ENCODE peak calls at places on chromosomes 2 and 18, in six cellular contexts. T is GM13977, Z is KBM-7, G is NCI-H1694, Y is HuH-7, B is HEK293T. S is an unnamed sample.

GRCh38 chr2:98311090-98311489 is 35.2 kb upstream of the CNGA3 start:
- DNase-seq in T (no peak), Y (no peak), G (no peak), Z (no peak), B (no peak), S (no peak)

GRCh38 chr2:27645197-27645596 is 16.3 kb downstream of the GPN1 start:
- DNase-seq in B (no peak), T (no peak), G (no peak), Z (no peak), Y (no peak), S (no peak)

GRCh38 chr2:170917957-170918356 is 11.1 kb upstream of the GORASP2 start:
- DNase-seq in B (no peak), Y (no peak), T (no peak), G (no peak), Z (no peak), S (no peak)

GRCh38 chr2:30569991-30570390 is 122.9 kb downstream of the LCLAT1 start:
- DNase-seq in Z (no peak), Y (no peak), G (no peak), T (no peak), B (no peak), S (no peak)

GRCh38 chr2:106956879-106957278 is 70.9 kb upstream of the ST6GAL2 start:
- DNase-seq in G (no peak), T (no peak), Z (no peak), Y (no peak), B (no peak), S (no peak)

GRCh38 chr2:27071990-27072830 is 756 bp upstream of the OST4 start:
- DNase-seq in Y (no peak), Z (no peak), T (peak), G (no peak), B (peak), S (no peak)

GRCh38 chr18:76654536-76654935 is 159.5 kb upstream of the ZNF516 start:
- DNase-seq in Y (no peak), B (no peak), G (no peak), T (no peak), Z (no peak), S (no peak)

GRCh38 chr2:119755906-119756305 is 3.8 kb upstream of the PTPN4 start:
- DNase-seq in G (no peak), B (no peak), T (no peak), Y (no peak), Z (no peak), S (no peak)

GRCh38 chr2:182283512-182283911 is 143.3 kb downstream of the PDE1A start:
- DNase-seq in B (no peak), G (no peak), T (no peak), Z (no peak), Y (no peak), S (no peak)

GRCh38 chr18:73824684-73825083 is 322.9 kb downstream of the FBXO15 start:
- DNase-seq in Y (no peak), Z (no peak), T (no peak), G (no peak), B (no peak), S (no peak)

GRCh38 chr2:176189666-176190641 is 1.5 kb downstream of the HOXD1 start:
- DNase-seq in Z (no peak), B (no peak), T (no peak), Y (no peak), G (no peak), S (no peak)

GRCh38 chr18:45384137-45384998 is 230.9 kb upstream of the SLC14A2 start:
- DNase-seq in T (peak), Y (peak), Z (peak), B (peak), G (peak), S (peak)

GRCh38 chr2:206084468-206084869 is 1.5 kb downstream of the INO80D start:
- DNase-seq in Y (peak), T (no peak), Z (peak), B (peak), G (peak), S (no peak)

GRCh38 chr18:2111456-2111855 is 459.8 kb downstream of the METTL4 start:
- DNase-seq in Y (no peak), G (no peak), B (no peak), Z (no peak), T (no peak), S (no peak)

GRCh38 chr2:81283081-81283480 is 978.5 kb upstream of the LRRTM1 start:
- DNase-seq in Y (no peak), T (no peak), B (no peak), G (no peak), Z (no peak), S (no peak)

GRCh38 chr2:98444436-98445166 is at the start of gene INPP4A:
- DNase-seq in B (peak), Y (peak), Z (peak), T (peak), G (peak), S (peak)

GRCh38 chr2:181787310-181788048 is 104.1 kb upstream of the ITPRID2 start:
- DNase-seq in B (no peak), Z (peak), Y (no peak), G (no peak), T (no peak), S (no peak)

GRCh38 chr2:173654896-173655265 is 300.2 kb downstream of the CDCA7 start:
- DNase-seq in G (no peak), T (no peak), Y (no peak), Z (no peak), B (no peak), S (no peak)